ENCODE peak calls at places on chromosomes 13 and 19, in seven cellular contexts. K is breast epithelium, G is mucosa of descending colon, Q is neural crest cell, P is anterior cingulate cortex, T is WERI-Rb-1, Z is AG09309. S is an unnamed sample.

GRCh38 chr13:93066187-93066586 is 160.4 kb upstream of the GPC6 start:
- DNase-seq in K (no peak), G (no peak), Q (no peak), P (no peak), T (no peak), Z (peak), S (no peak)

GRCh38 chr19:7415163-7415856 is 66.6 kb downstream of the ARHGEF18 start:
- DNase-seq in K (no peak), G (no peak), Q (no peak), P (no peak), T (no peak), Z (no peak), S (no peak)

GRCh38 chr13:97231832-97232201 is 9.7 kb downstream of the MBNL2 start:
- DNase-seq in K (no peak), G (no peak), Q (no peak), P (no peak), T (no peak), Z (no peak), S (no peak)

GRCh38 chr19:16342002-16342715 is 17.5 kb downstream of the KLF2 start:
- DNase-seq in K (no peak), G (no peak), Q (no peak), P (peak), T (no peak), Z (no peak), S (no peak)

GRCh38 chr13:108070491-108070890 is 144.8 kb downstream of the LIG4 start:
- DNase-seq in K (no peak), G (no peak), Q (no peak), P (no peak), T (no peak), Z (no peak), S (no peak)

GRCh38 chr19:10891360-10892108 is 20.2 kb downstream of the CARM1 start:
- DNase-seq in K (peak), G (peak), Q (no peak), P (no peak), T (peak), Z (no peak), S (no peak)

GRCh38 chr13:35714588-35714987 is 238.1 kb upstream of the MAB21L1 start:
- DNase-seq in K (no peak), G (no peak), Q (peak), P (no peak), T (peak), Z (no peak), S (no peak)

GRCh38 chr13:105908581-105908980 is 626.9 kb downstream of the EFNB2 start:
- DNase-seq in K (no peak), G (no peak), Q (no peak), P (no peak), T (no peak), Z (no peak), S (no peak)

GRCh38 chr19:50486823-50487515 is 10.3 kb upstream of the GARIN5A start:
- DNase-seq in K (no peak), G (no peak), Q (peak), P (no peak), T (peak), Z (no peak), S (no peak)

GRCh38 chr19:41937976-41938375 is 9.7 kb upstream of the ERFL start:
- DNase-seq in K (no peak), G (peak), Q (no peak), P (no peak), T (no peak), Z (no peak), S (no peak)

GRCh38 chr19:52963229-52963760 is 614 bp upstream of the ZNF816 start:
- DNase-seq in K (no peak), G (peak), Q (peak), P (no peak), T (peak), Z (no peak), S (no peak)

GRCh38 chr19:17327654-17328516 is 6.8 kb downstream of the ANO8 start:
- DNase-seq in K (peak), G (peak), Q (peak), P (no peak), T (no peak), Z (no peak), S (no peak)

GRCh38 chr13:28204690-28205443 is 66.5 kb downstream of the PAN3 start:
- DNase-seq in K (no peak), G (no peak), Q (no peak), P (no peak), T (no peak), Z (no peak), S (no peak)

S was measured in ascending aorta.